ENCODE peak calls at places on chromosome 2, in eight cellular contexts. One of them, this sample, is unnamed.

GRCh38 chr2:172970660-172971059 is 105.0 kb upstream of the MAP3K20 start:
- DNase-seq in K562: no peak
- DNase-seq in HepG2: no peak
- DNase-seq in sigmoid colon: no peak
- DNase-seq in tibial nerve: no peak
- DNase-seq in transverse colon: no peak
- DNase-seq in A549: no peak
- DNase-seq in upper lobe of left lung: no peak
- DNase-seq in this sample: no peak

GRCh38 chr2:6308986-6309385 is 556.7 kb downstream of the CMPK2 start:
- DNase-seq in K562: no peak
- DNase-seq in HepG2: no peak
- DNase-seq in sigmoid colon: no peak
- DNase-seq in tibial nerve: no peak
- DNase-seq in transverse colon: no peak
- DNase-seq in A549: no peak
- DNase-seq in upper lobe of left lung: no peak
- DNase-seq in this sample: no peak

GRCh38 chr2:218229239-218229638 is 12.2 kb downstream of the ARPC2 start:
- DNase-seq in K562: no peak
- DNase-seq in HepG2: no peak
- DNase-seq in sigmoid colon: no peak
- DNase-seq in tibial nerve: no peak
- DNase-seq in transverse colon: no peak
- DNase-seq in A549: peak; percentile 23
- DNase-seq in upper lobe of left lung: no peak
- DNase-seq in this sample: no peak

GRCh38 chr2:172096661-172097547 is 5.8 kb downstream of the DLX2 start:
- DNase-seq in K562: no peak
- DNase-seq in HepG2: no peak
- DNase-seq in sigmoid colon: peak; percentile 62
- DNase-seq in tibial nerve: no peak
- DNase-seq in transverse colon: no peak
- DNase-seq in A549: no peak
- DNase-seq in upper lobe of left lung: peak; percentile 81
- DNase-seq in this sample: no peak

GRCh38 chr2:71896385-71897144 is 251.1 kb downstream of the CYP26B1 start:
- DNase-seq in K562: peak; percentile 3
- DNase-seq in HepG2: no peak
- DNase-seq in sigmoid colon: no peak
- DNase-seq in tibial nerve: no peak
- DNase-seq in transverse colon: no peak
- DNase-seq in A549: no peak
- DNase-seq in upper lobe of left lung: no peak
- DNase-seq in this sample: no peak

GRCh38 chr2:44789446-44789845 is 152.1 kb upstream of the SIX3 start:
- DNase-seq in K562: no peak
- DNase-seq in HepG2: no peak
- DNase-seq in sigmoid colon: no peak
- DNase-seq in tibial nerve: no peak
- DNase-seq in transverse colon: no peak
- DNase-seq in A549: no peak
- DNase-seq in upper lobe of left lung: no peak
- DNase-seq in this sample: no peak

GRCh38 chr2:231312066-231312465 is 83.4 kb upstream of the B3GNT7 start:
- DNase-seq in K562: no peak
- DNase-seq in HepG2: no peak
- DNase-seq in sigmoid colon: no peak
- DNase-seq in tibial nerve: no peak
- DNase-seq in transverse colon: no peak
- DNase-seq in A549: no peak
- DNase-seq in upper lobe of left lung: no peak
- DNase-seq in this sample: no peak

GRCh38 chr2:202037086-202037485 is 3.4 kb downstream of the FZD7 start:
- DNase-seq in K562: no peak
- DNase-seq in HepG2: no peak
- DNase-seq in sigmoid colon: peak; percentile 77
- DNase-seq in tibial nerve: no peak
- DNase-seq in transverse colon: no peak
- DNase-seq in A549: no peak
- DNase-seq in upper lobe of left lung: no peak
- DNase-seq in this sample: no peak

GRCh38 chr2:5945707-5946106 is 253.5 kb downstream of the SOX11 start:
- DNase-seq in K562: no peak
- DNase-seq in HepG2: no peak
- DNase-seq in sigmoid colon: no peak
- DNase-seq in tibial nerve: no peak
- DNase-seq in transverse colon: no peak
- DNase-seq in A549: no peak
- DNase-seq in upper lobe of left lung: no peak
- DNase-seq in this sample: no peak

GRCh38 chr2:237257471-237257951 is 156.5 kb downstream of the COL6A3 start:
- DNase-seq in K562: no peak
- DNase-seq in HepG2: no peak
- DNase-seq in sigmoid colon: peak; percentile 75
- DNase-seq in tibial nerve: no peak
- DNase-seq in transverse colon: no peak
- DNase-seq in A549: no peak
- DNase-seq in upper lobe of left lung: no peak
- DNase-seq in this sample: peak; percentile 58

GRCh38 chr2:56687169-56687568 is 503.4 kb downstream of the CCDC85A start:
- DNase-seq in K562: no peak
- DNase-seq in HepG2: no peak
- DNase-seq in sigmoid colon: no peak
- DNase-seq in tibial nerve: no peak
- DNase-seq in transverse colon: no peak
- DNase-seq in A549: no peak
- DNase-seq in upper lobe of left lung: no peak
- DNase-seq in this sample: no peak

GRCh38 chr2:162656516-162656915 is 182.1 kb downstream of the KCNH7 start:
- DNase-seq in K562: no peak
- DNase-seq in HepG2: no peak
- DNase-seq in sigmoid colon: no peak
- DNase-seq in tibial nerve: no peak
- DNase-seq in transverse colon: no peak
- DNase-seq in A549: no peak
- DNase-seq in upper lobe of left lung: no peak
- DNase-seq in this sample: no peak

GRCh38 chr2:199833525-199833924 is 17.5 kb downstream of the FTCDNL1 start:
- DNase-seq in K562: no peak
- DNase-seq in HepG2: no peak
- DNase-seq in sigmoid colon: no peak
- DNase-seq in tibial nerve: no peak
- DNase-seq in transverse colon: no peak
- DNase-seq in A549: no peak
- DNase-seq in upper lobe of left lung: no peak
- DNase-seq in this sample: no peak

GRCh38 chr2:10133007-10133647 is 10.6 kb downstream of the RRM2 start:
- DNase-seq in K562: peak; percentile 12
- DNase-seq in HepG2: no peak
- DNase-seq in sigmoid colon: peak; percentile 28
- DNase-seq in tibial nerve: no peak
- DNase-seq in transverse colon: no peak
- DNase-seq in A549: no peak
- DNase-seq in upper lobe of left lung: no peak
- DNase-seq in this sample: no peak

GRCh38 chr2:10132043-10132575 is 9.6 kb downstream of the RRM2 start:
- DNase-seq in K562: peak; percentile 12
- DNase-seq in HepG2: no peak
- DNase-seq in sigmoid colon: peak; percentile 17
- DNase-seq in tibial nerve: no peak
- DNase-seq in transverse colon: no peak
- DNase-seq in A549: no peak
- DNase-seq in upper lobe of left lung: no peak
- DNase-seq in this sample: no peak

GRCh38 chr2:10135296-10136089 is 13.0 kb downstream of the RRM2 start:
- DNase-seq in K562: peak; percentile 53
- DNase-seq in HepG2: no peak
- DNase-seq in sigmoid colon: no peak
- DNase-seq in tibial nerve: no peak
- DNase-seq in transverse colon: no peak
- DNase-seq in A549: peak; percentile 46
- DNase-seq in upper lobe of left lung: no peak
- DNase-seq in this sample: no peak

GRCh38 chr2:10129490-10129889 is 7.0 kb downstream of the RRM2 start:
- DNase-seq in K562: peak; percentile 1
- DNase-seq in HepG2: no peak
- DNase-seq in sigmoid colon: no peak
- DNase-seq in tibial nerve: no peak
- DNase-seq in transverse colon: no peak
- DNase-seq in A549: no peak
- DNase-seq in upper lobe of left lung: no peak
- DNase-seq in this sample: no peak

DNA sequence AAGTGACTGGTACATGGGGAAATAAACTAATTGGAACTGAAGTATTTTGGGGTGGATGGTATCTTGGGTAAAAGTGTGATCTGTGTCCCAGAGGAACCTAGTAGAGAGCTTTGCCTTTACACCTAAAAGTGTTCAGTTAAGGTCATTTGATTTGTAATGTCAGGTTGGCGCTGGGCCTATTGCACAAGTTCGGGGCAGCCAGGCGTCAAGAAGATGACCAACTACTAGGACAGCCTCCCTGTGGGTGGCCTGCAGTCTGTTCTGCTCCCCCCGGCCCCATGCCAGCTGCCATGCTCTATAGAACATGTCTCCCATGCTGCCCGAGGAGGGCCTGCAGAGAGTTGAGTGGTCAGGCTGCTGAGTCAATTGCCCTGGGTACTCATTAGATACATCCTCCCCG is 10.1 kb downstream of the RRM2 start:
- DNase-seq in K562: peak; percentile 9
- DNase-seq in HepG2: no peak
- DNase-seq in sigmoid colon: no peak
- DNase-seq in tibial nerve: no peak
- DNase-seq in transverse colon: no peak
- DNase-seq in A549: no peak
- DNase-seq in upper lobe of left lung: no peak
- DNase-seq in this sample: no peak
- TF ChIP-seq POLR2A in K562: peak; percentile 2
- TF ChIP-seq POLR2A in HepG2: no peak
- TF ChIP-seq POLR2A in sigmoid colon: no peak
- TF ChIP-seq POLR2A in tibial nerve: no peak
- TF ChIP-seq POLR2A in transverse colon: no peak
- TF ChIP-seq POLR2A in A549: no peak
- TF ChIP-seq POLR2A in upper lobe of left lung: no peak
- TF ChIP-seq POLR2A in this sample: no peak

GRCh38 chr2:230158468-230158867 is 61.3 kb downstream of the SP110 start:
- DNase-seq in K562: no peak
- DNase-seq in HepG2: peak; percentile 24
- DNase-seq in sigmoid colon: no peak
- DNase-seq in tibial nerve: no peak
- DNase-seq in transverse colon: no peak
- DNase-seq in A549: no peak
- DNase-seq in upper lobe of left lung: no peak
- DNase-seq in this sample: no peak
- TF ChIP-seq EP300 in K562: no peak
- TF ChIP-seq EP300 in HepG2: no peak
- TF ChIP-seq EP300 in sigmoid colon: no peak
- TF ChIP-seq EP300 in tibial nerve: no peak
- TF ChIP-seq EP300 in transverse colon: no peak
- TF ChIP-seq EP300 in A549: no peak
- TF ChIP-seq EP300 in upper lobe of left lung: no peak
- TF ChIP-seq EP300 in this sample: no peak

GRCh38 chr2:68250652-68251186 is 1.6 kb downstream of the PPP3R1 start:
- DNase-seq in K562: no peak
- DNase-seq in HepG2: no peak
- DNase-seq in sigmoid colon: no peak
- DNase-seq in tibial nerve: no peak
- DNase-seq in transverse colon: no peak
- DNase-seq in A549: no peak
- DNase-seq in upper lobe of left lung: no peak
- DNase-seq in this sample: no peak

GRCh38 chr2:68251187-68251854 is 1.0 kb downstream of the PPP3R1 start:
- DNase-seq in K562: peak; percentile 64
- DNase-seq in HepG2: peak; percentile 84
- DNase-seq in sigmoid colon: peak; percentile 87
- DNase-seq in tibial nerve: peak; percentile 33
- DNase-seq in transverse colon: peak; percentile 86
- DNase-seq in A549: peak; percentile 86
- DNase-seq in upper lobe of left lung: peak; percentile 78
- DNase-seq in this sample: peak; percentile 66

GRCh38 chr2:68248806-68249205 is 3.5 kb downstream of the PPP3R1 start:
- DNase-seq in K562: no peak
- DNase-seq in HepG2: no peak
- DNase-seq in sigmoid colon: no peak
- DNase-seq in tibial nerve: no peak
- DNase-seq in transverse colon: no peak
- DNase-seq in A549: no peak
- DNase-seq in upper lobe of left lung: no peak
- DNase-seq in this sample: no peak

GRCh38 chr2:68251855-68252406 is 401 bp downstream of the PPP3R1 start:
- DNase-seq in K562: peak; percentile 72
- DNase-seq in HepG2: no peak
- DNase-seq in sigmoid colon: peak; percentile 74
- DNase-seq in tibial nerve: no peak
- DNase-seq in transverse colon: peak; percentile 29
- DNase-seq in A549: no peak
- DNase-seq in upper lobe of left lung: peak; percentile 92
- DNase-seq in this sample: peak; percentile 65

GRCh38 chr2:68250196-68250595 is 2.1 kb downstream of the PPP3R1 start:
- DNase-seq in K562: no peak
- DNase-seq in HepG2: no peak
- DNase-seq in sigmoid colon: no peak
- DNase-seq in tibial nerve: no peak
- DNase-seq in transverse colon: no peak
- DNase-seq in A549: no peak
- DNase-seq in upper lobe of left lung: no peak
- DNase-seq in this sample: no peak
- H3K4me1 ChIP-seq in K562: peaks cover 10% of the 10 kb centered on the region
- H3K4me1 ChIP-seq in HepG2: peaks cover 55% of the 10 kb centered on the region
- H3K4me1 ChIP-seq in sigmoid colon: no peaks in the 10 kb centered on the region
- H3K4me1 ChIP-seq in tibial nerve: peaks cover 74% of the 10 kb centered on the region
- H3K4me1 ChIP-seq in transverse colon: peaks cover 46% of the 10 kb centered on the region
- H3K4me1 ChIP-seq in A549: peaks cover 46% of the 10 kb centered on the region
- H3K4me1 ChIP-seq in upper lobe of left lung: peaks cover 52% of the 10 kb centered on the region
- H3K4me1 ChIP-seq in this sample: peaks cover 15% of the 10 kb centered on the region

GRCh38 chr2:27583390-27583915 is 611 bp downstream of the ZNF512 start:
- DNase-seq in K562: peak; percentile 16
- DNase-seq in HepG2: no peak
- DNase-seq in sigmoid colon: no peak
- DNase-seq in tibial nerve: no peak
- DNase-seq in transverse colon: no peak
- DNase-seq in A549: no peak
- DNase-seq in upper lobe of left lung: no peak
- DNase-seq in this sample: no peak

GRCh38 chr2:27584597-27584996 is 1.8 kb downstream of the ZNF512 start:
- DNase-seq in K562: no peak
- DNase-seq in HepG2: no peak
- DNase-seq in sigmoid colon: no peak
- DNase-seq in tibial nerve: no peak
- DNase-seq in transverse colon: no peak
- DNase-seq in A549: no peak
- DNase-seq in upper lobe of left lung: no peak
- DNase-seq in this sample: no peak

GRCh38 chr2:27582129-27582694 is 630 bp upstream of the ZNF512 start:
- DNase-seq in K562: no peak
- DNase-seq in HepG2: no peak
- DNase-seq in sigmoid colon: peak; percentile 64
- DNase-seq in tibial nerve: no peak
- DNase-seq in transverse colon: no peak
- DNase-seq in A549: no peak
- DNase-seq in upper lobe of left lung: no peak
- DNase-seq in this sample: peak; percentile 18

GRCh38 chr2:27581417-27582128 is 1.3 kb upstream of the ZNF512 start:
- DNase-seq in K562: no peak
- DNase-seq in HepG2: no peak
- DNase-seq in sigmoid colon: no peak
- DNase-seq in tibial nerve: no peak
- DNase-seq in transverse colon: no peak
- DNase-seq in A549: no peak
- DNase-seq in upper lobe of left lung: no peak
- DNase-seq in this sample: no peak

GRCh38 chr2:27582695-27583389 is at the start of gene ZNF512:
- DNase-seq in K562: peak; percentile 98
- DNase-seq in HepG2: peak; percentile 96
- DNase-seq in sigmoid colon: peak; percentile 98
- DNase-seq in tibial nerve: peak; percentile 51
- DNase-seq in transverse colon: peak; percentile 88
- DNase-seq in A549: peak; percentile 96
- DNase-seq in upper lobe of left lung: peak; percentile 94
- DNase-seq in this sample: peak; percentile 95
- TF ChIP-seq POLR2A in K562: peak; percentile 92
- TF ChIP-seq POLR2A in HepG2: peak; percentile 87
- TF ChIP-seq POLR2A in sigmoid colon: peak; percentile 17
- TF ChIP-seq POLR2A in tibial nerve: peak; percentile 54
- TF ChIP-seq POLR2A in transverse colon: peak; percentile 22
- TF ChIP-seq POLR2A in A549: peak; percentile 69
- TF ChIP-seq POLR2A in upper lobe of left lung: no peak
- TF ChIP-seq POLR2A in this sample: peak; percentile 76